ENCODE peak calls at places on chromosomes 1 and 21, in seven cellular contexts. S is fibroblast of pulmonary artery; K is iris pigment epithelial cell; M is effector memory CD8-positive, alpha-beta T cell; P is right cardiac atrium; E is sciatic nerve; R is endothelial cell of umbilical vein. Q is an unnamed sample.

GRCh38 chr1:50704126-50704525 is 255.9 kb downstream of the FAF1 start:
- DNase-seq in S (peak), K (peak), M (no peak), P (no peak), E (no peak), R (peak), Q (peak)

GRCh38 chr1:35324486-35324885 is 56.0 kb downstream of the ZMYM4 start:
- DNase-seq in S (peak), K (peak), M (no peak), P (no peak), E (no peak), R (no peak), Q (no peak)

GRCh38 chr1:158188618-158189017 is 7.9 kb downstream of the CD1D start:
- DNase-seq in S (no peak), K (no peak), M (no peak), P (no peak), E (no peak), R (no peak), Q (no peak)

GRCh38 chr1:204288061-204288588 is 71.6 kb downstream of the PLEKHA6 start:
- DNase-seq in S (peak), K (peak), M (no peak), P (peak), E (no peak), R (no peak), Q (peak)

GRCh38 chr21:39016740-39017315 is 166.4 kb downstream of the PSMG1 start:
- DNase-seq in S (no peak), K (peak), M (no peak), P (no peak), E (no peak), R (no peak), Q (no peak)

GRCh38 chr21:43281661-43282357 is 113.0 kb downstream of the CRYAA start:
- DNase-seq in S (no peak), K (no peak), M (no peak), P (peak), E (no peak), R (no peak), Q (no peak)

GRCh38 chr21:41952568-41953248 is 1.1 kb downstream of the C2CD2 start:
- DNase-seq in S (no peak), K (peak), M (no peak), P (no peak), E (no peak), R (peak), Q (no peak)

GRCh38 chr1:5844442-5844841 is 147.8 kb downstream of the NPHP4 start:
- DNase-seq in S (no peak), K (no peak), M (no peak), P (no peak), E (no peak), R (no peak), Q (no peak)

GRCh38 chr1:114270255-114271117 is 116.8 kb upstream of the SYT6 start:
- DNase-seq in S (no peak), K (no peak), M (no peak), P (no peak), E (no peak), R (no peak), Q (no peak)

GRCh38 chr1:237891979-237892378 is 1.3 kb upstream of the ZP4 start:
- DNase-seq in S (no peak), K (peak), M (no peak), P (no peak), E (no peak), R (no peak), Q (no peak)